ENCODE peak calls at places on chromosome 5, in five cellular contexts. Q, D, B, O and S are unnamed samples.

GRCh38 chr5:115349001-115349817 is 52.8 kb upstream of the CCDC112 start:
- DNase-seq in B (no peak), Q (no peak), D (peak; percentile 83), O (no peak), S (no peak)

GRCh38 chr5:151221574-151221973 is 2.3 kb downstream of the CCDC69 start:
- DNase-seq in B (no peak), O (no peak), Q (no peak), D (no peak), S (no peak)

GRCh38 chr5:59124983-59125960 is 542.4 kb downstream of the RAB3C start:
- DNase-seq in D (no peak), Q (no peak), O (peak; percentile 46), B (no peak), S (no peak)

GRCh38 chr5:54049144-54049543 is 261.2 kb downstream of the ARL15 start:
- DNase-seq in Q (no peak), D (no peak), B (no peak), O (no peak), S (no peak)

GRCh38 chr5:41908374-41909079 is 4.4 kb downstream of the RIMOC1 start:
- DNase-seq in Q (no peak), O (no peak), B (no peak), D (no peak), S (no peak)

GRCh38 chr5:92353107-92354030 is 970.3 kb upstream of the ARRDC3 start:
- DNase-seq in B (no peak), Q (no peak), O (no peak), D (peak; percentile 82), S (no peak)

GRCh38 chr5:90909091-90909503 is 350.5 kb downstream of the ADGRV1 start:
- DNase-seq in Q (no peak), O (no peak), D (no peak), B (no peak), S (no peak)

GRCh38 chr5:43997647-43998251 is 391.5 kb downstream of the FGF10 start:
- DNase-seq in O (no peak), D (peak; percentile 63), B (no peak), Q (no peak), S (peak; percentile 5)

GRCh38 chr5:163498886-163499285 is 6.5 kb upstream of the MAT2B start:
- DNase-seq in O (no peak), D (no peak), B (no peak), Q (no peak), S (no peak)

GRCh38 chr5:59506285-59506877 is 387.1 kb downstream of the PDE4D start:
- DNase-seq in D (peak; percentile 33), B (no peak), O (peak; percentile 41), Q (peak; percentile 12), S (no peak)

GRCh38 chr5:143887302-143887638 is 75.3 kb downstream of the HMHB1 start:
- DNase-seq in B (peak; percentile 77), Q (peak; percentile 73), O (no peak), D (no peak), S (no peak)

GRCh38 chr5:158874814-158875213 is 224.9 kb downstream of the EBF1 start:
- DNase-seq in Q (no peak), B (no peak), O (no peak), D (no peak), S (no peak)

GRCh38 chr5:137466888-137467287 is 32.2 kb downstream of the SPOCK1 start:
- DNase-seq in O (no peak), D (no peak), Q (no peak), B (peak; percentile 77), S (no peak)

GRCh38 chr5:113213551-113213971 is 221.2 kb downstream of the TSSK1B start:
- DNase-seq in D (no peak), B (no peak), Q (no peak), O (no peak), S (no peak)

GRCh38 chr5:78377056-78377717 is 16.8 kb downstream of the SCAMP1 start:
- DNase-seq in B (no peak), Q (no peak), D (no peak), O (no peak), S (no peak)

GRCh38 chr5:141742866-141743651 is 61.0 kb upstream of the ARAP3 start:
- DNase-seq in Q (no peak), O (peak; percentile 91), B (no peak), D (peak; percentile 30), S (peak; percentile 80)

GRCh38 chr5:150320048-150320555 is 17.4 kb upstream of the ARSI start:
- DNase-seq in O (no peak), Q (no peak), B (no peak), D (no peak), S (peak; percentile 37)

GRCh38 chr5:115450741-115451140 is 93.8 kb downstream of the FEM1C start:
- DNase-seq in Q (no peak), B (no peak), O (no peak), D (no peak), S (no peak)

GRCh38 chr5:65961644-65962043 is 35.3 kb downstream of the ERBIN start:
- DNase-seq in B (no peak), Q (no peak), O (no peak), D (no peak), S (no peak)

GRCh38 chr5:174596429-174596828 is 128.0 kb upstream of the MSX2 start:
- DNase-seq in D (no peak), B (no peak), O (no peak), Q (no peak), S (no peak)